ENCODE peak calls at places on chromosomes 13 and 19, in eight cellular contexts. E is heart left ventricle, X is colonic mucosa, V is HCT116, H is thoracic aorta, Z is fibroblast of lung, A is lung, I is IMR-90. M is an unnamed sample.

GRCh38 chr19:48634036-48634342 is 3.2 kb downstream of the DBP start:
- DNase-seq in E (no peak), V (no peak), Z (no peak), H (no peak), X (no peak), I (no peak), A (no peak), M (no peak)

GRCh38 chr13:30196025-30196424 is 111.3 kb downstream of the KATNAL1 start:
- DNase-seq in V (peak), I (peak), Z (peak), E (no peak), A (no peak), X (no peak), H (no peak), M (no peak)

GRCh38 chr13:36530050-36530789 is 97.9 kb downstream of the CCNA1 start:
- DNase-seq in X (no peak), Z (no peak), V (no peak), I (no peak), E (no peak), A (peak), H (no peak), M (no peak)

GRCh38 chr19:12757544-12758274 is 6.1 kb downstream of the BEST2 start:
- DNase-seq in A (peak), I (peak), Z (peak), X (peak), V (peak), E (peak), H (no peak), M (no peak)

GRCh38 chr19:3374369-3375112 is 8.2 kb downstream of the NFIC start:
- DNase-seq in V (no peak), H (no peak), E (peak), Z (peak), A (no peak), I (no peak), X (no peak), M (peak)

GRCh38 chr19:20154636-20155035 is 12.4 kb upstream of the ZNF486 start:
- DNase-seq in A (no peak), V (no peak), H (no peak), E (no peak), I (no peak), X (no peak), Z (no peak), M (no peak)

GRCh38 chr13:50393641-50394040 is 378.4 kb downstream of the KCNRG start:
- DNase-seq in I (peak), A (no peak), H (no peak), E (no peak), Z (no peak), X (no peak), V (no peak), M (no peak)

GRCh38 chr19:56751078-56751489 is 79.5 kb upstream of the ZNF835 start:
- DNase-seq in V (no peak), Z (no peak), H (no peak), X (no peak), I (no peak), A (no peak), E (no peak), M (no peak)

GRCh38 chr19:49766938-49767315 is at the start of gene AP2A1:
- DNase-seq in V (no peak), X (no peak), Z (no peak), I (no peak), E (no peak), H (no peak), A (no peak), M (no peak)

GRCh38 chr13:46265292-46265691 is 53.6 kb downstream of the LRRC63 start:
- DNase-seq in V (no peak), I (no peak), X (no peak), E (no peak), H (no peak), Z (no peak), A (no peak), M (no peak)

GRCh38 chr13:113125506-113126264 is 3.1 kb downstream of the F10 start:
- DNase-seq in I (no peak), A (no peak), V (no peak), H (no peak), X (no peak), E (peak), Z (no peak), M (peak)

GRCh38 chr13:98050041-98050466 is 92.8 kb upstream of the FARP1 start:
- DNase-seq in I (peak), V (no peak), A (no peak), H (no peak), X (no peak), Z (peak), E (no peak), M (no peak)

GRCh38 chr19:57560049-57560491 is 407 bp upstream of the ZNF550 start:
- DNase-seq in Z (peak), I (peak), H (no peak), E (peak), X (no peak), V (no peak), A (no peak), M (peak)

GRCh38 chr13:44622259-44622658 is 46.1 kb upstream of the TSC22D1 start:
- DNase-seq in E (no peak), H (no peak), Z (no peak), X (no peak), I (no peak), V (no peak), A (no peak), M (no peak)

GRCh38 chr13:80684525-80685017 is 343.6 kb upstream of the SPRY2 start:
- DNase-seq in Z (no peak), H (no peak), E (no peak), I (no peak), A (no peak), X (no peak), V (no peak), M (no peak)

GRCh38 chr19:45121827-45122345 is 28.9 kb downstream of the PPP1R37 start:
- DNase-seq in A (no peak), H (no peak), E (no peak), V (no peak), X (no peak), Z (no peak), I (no peak), M (no peak)

GRCh38 chr19:4229179-4229931 is at the start of gene EBI3:
- DNase-seq in E (peak), Z (peak), V (no peak), I (peak), H (no peak), X (no peak), A (no peak), M (no peak)

GRCh38 chr19:1799695-1800342 is 12.3 kb downstream of the ATP8B3 start:
- DNase-seq in X (no peak), I (no peak), E (no peak), A (no peak), V (no peak), H (no peak), Z (no peak), M (no peak)

GRCh38 chr19:15283141-15283885 is 49.0 kb downstream of the BRD4 start:
- DNase-seq in H (peak), X (no peak), I (peak), V (no peak), A (no peak), E (no peak), Z (peak), M (peak)

GRCh38 chr19:5349041-5349440 is 8.4 kb upstream of the PTPRS start:
- DNase-seq in I (no peak), H (no peak), A (no peak), Z (no peak), X (no peak), V (no peak), E (no peak), M (no peak)

GRCh38 chr19:6774821-6775707 is 2.6 kb downstream of the VAV1 start:
- DNase-seq in X (peak), V (no peak), E (no peak), A (no peak), I (no peak), H (no peak), Z (peak), M (no peak)

GRCh38 chr19:12939292-12939606 is 840 bp downstream of the CALR start:
- DNase-seq in A (no peak), E (no peak), V (no peak), X (no peak), Z (peak), H (no peak), I (peak), M (no peak)

GRCh38 chr13:75363371-75363770 is 118.6 kb downstream of the TBC1D4 start:
- DNase-seq in I (no peak), A (no peak), X (no peak), V (no peak), Z (no peak), E (no peak), H (no peak), M (no peak)

GRCh38 chr19:46624958-46625661 is at the start of gene PTGIR:
- DNase-seq in V (no peak), X (peak), E (peak), Z (peak), A (peak), H (peak), I (peak), M (peak)

GRCh38 chr19:38155453-38155852 is 68.6 kb downstream of the DPF1 start:
- DNase-seq in H (no peak), E (no peak), X (no peak), I (peak), V (no peak), Z (peak), A (no peak), M (no peak)

DNA sequence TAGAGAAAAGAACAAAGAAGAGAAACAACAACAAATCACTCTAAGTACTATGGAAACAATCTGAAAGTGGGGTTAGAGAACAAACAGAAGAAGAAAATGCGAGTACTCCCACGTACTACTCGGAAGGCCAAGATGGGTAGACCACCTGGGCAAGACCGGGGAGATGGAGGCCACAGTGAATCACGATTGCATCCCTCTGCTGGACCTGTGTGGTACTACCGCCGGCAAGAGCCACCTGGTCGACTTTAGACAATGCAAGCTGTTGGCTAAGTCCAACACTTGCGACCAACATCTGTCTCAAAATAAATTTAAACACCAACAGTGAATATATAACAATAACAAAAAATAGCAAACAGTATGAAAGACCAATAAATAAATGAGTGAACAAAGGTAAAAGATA is 45.5 kb upstream of the ZNF91 start:
- DNase-seq in I (no peak), Z (no peak), H (no peak), X (no peak), V (no peak), A (no peak), E (no peak), M (no peak)
- TF ChIP-seq CTCF in I (no peak), Z (peak), H (peak), X (no peak), V (peak), A (no peak), E (peak), M (no peak)

GRCh38 chr13:69566104-69566716 is 541.4 kb upstream of the ATXN8OS start:
- DNase-seq in I (no peak), A (no peak), V (no peak), H (no peak), E (no peak), X (no peak), Z (no peak), M (no peak)
- H3K27ac ChIP-seq in I (no peak), A (no peak), V (no peak), H (no peak), E (no peak), X (no peak), Z (no peak), M (no peak)

GRCh38 chr19:55528030-55528801 is 8.7 kb downstream of the SBK2 start:
- DNase-seq in E (no peak), X (no peak), V (no peak), Z (peak), A (no peak), I (peak), H (no peak), M (no peak)
- TF ChIP-seq CTCF in E (no peak), X (no peak), V (no peak), Z (no peak), A (no peak), I (peak), H (no peak), M (no peak)

GRCh38 chr13:110506859-110507566 is 54.5 kb downstream of the RAB20 start:
- DNase-seq in Z (peak), E (peak), I (peak), H (no peak), V (no peak), X (peak), A (peak), M (no peak)
- H3K27ac ChIP-seq in Z (no peak), E (peak), I (no peak), H (peak), V (no peak), X (peak), A (peak), M (peak)

GRCh38 chr19:17332677-17333581 is 1.7 kb downstream of the ANO8 start:
- DNase-seq in H (no peak), I (peak), V (peak), A (no peak), X (no peak), Z (peak), E (no peak), M (no peak)

GRCh38 chr19:17335575-17335974 is 920 bp upstream of the ANO8 start:
- DNase-seq in X (no peak), V (no peak), H (no peak), Z (no peak), I (no peak), A (no peak), E (no peak), M (no peak)

GRCh38 chr19:17332360-17332676 is 2.3 kb downstream of the ANO8 start:
- DNase-seq in E (no peak), V (no peak), A (no peak), I (no peak), H (no peak), X (no peak), Z (no peak), M (no peak)

GRCh38 chr19:17334414-17335409 is at the start of gene ANO8:
- DNase-seq in X (peak), A (peak), I (peak), Z (peak), H (peak), V (peak), E (peak), M (peak)

DNA sequence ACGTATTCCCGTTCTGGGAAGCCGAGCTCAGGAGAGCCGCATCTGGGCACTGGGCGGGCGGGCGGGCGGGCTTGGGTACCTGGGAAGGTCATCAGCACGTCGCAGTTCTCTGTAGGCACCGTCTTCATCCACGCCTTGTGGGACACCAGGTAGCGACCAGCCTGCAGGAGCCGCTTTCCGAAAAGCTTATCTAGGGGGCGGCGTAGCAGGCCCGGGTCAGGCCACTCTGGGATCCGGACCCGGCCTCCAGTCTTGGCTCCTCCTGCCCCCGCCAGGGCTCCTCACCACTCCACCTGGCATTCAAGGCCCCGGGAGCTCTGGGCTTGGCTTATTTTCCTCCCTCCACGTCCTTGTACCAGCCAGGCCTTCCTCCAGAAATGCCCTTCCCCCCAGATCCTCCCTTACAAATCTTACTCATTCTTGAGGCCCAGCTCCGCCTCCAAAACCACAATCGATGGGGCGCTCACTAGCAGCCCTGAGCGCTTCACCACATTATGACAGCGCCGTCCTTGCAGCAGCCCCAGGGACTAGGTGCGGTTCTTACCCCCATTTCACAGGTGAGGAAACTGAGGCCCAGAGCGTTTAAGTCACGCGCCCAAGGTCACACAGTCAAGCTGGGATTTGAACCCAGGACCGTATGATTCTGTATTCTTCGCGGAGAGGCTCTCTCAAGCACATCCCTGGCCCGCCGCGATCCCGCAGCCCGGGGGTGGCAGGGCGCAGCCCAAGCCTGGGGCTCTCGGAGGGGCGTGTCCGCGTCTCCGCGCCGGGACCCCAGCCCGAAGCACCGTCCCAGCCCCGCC is 843 bp downstream of the ANO8 start:
- DNase-seq in H (no peak), X (no peak), E (no peak), I (peak), V (peak), A (peak), Z (peak), M (no peak)
- TF ChIP-seq CTCF in H (no peak), X (no peak), E (no peak), I (no peak), V (no peak), A (no peak), Z (no peak), M (no peak)

GRCh38 chr13:94816256-94816655 is 103.9 kb upstream of the SOX21 start:
- DNase-seq in A (no peak), H (no peak), I (no peak), Z (no peak), V (no peak), X (no peak), E (no peak), M (no peak)

GRCh38 chr13:94811753-94812152 is 99.4 kb upstream of the SOX21 start:
- DNase-seq in V (no peak), I (no peak), H (no peak), Z (no peak), A (no peak), X (no peak), E (no peak), M (no peak)

DNA sequence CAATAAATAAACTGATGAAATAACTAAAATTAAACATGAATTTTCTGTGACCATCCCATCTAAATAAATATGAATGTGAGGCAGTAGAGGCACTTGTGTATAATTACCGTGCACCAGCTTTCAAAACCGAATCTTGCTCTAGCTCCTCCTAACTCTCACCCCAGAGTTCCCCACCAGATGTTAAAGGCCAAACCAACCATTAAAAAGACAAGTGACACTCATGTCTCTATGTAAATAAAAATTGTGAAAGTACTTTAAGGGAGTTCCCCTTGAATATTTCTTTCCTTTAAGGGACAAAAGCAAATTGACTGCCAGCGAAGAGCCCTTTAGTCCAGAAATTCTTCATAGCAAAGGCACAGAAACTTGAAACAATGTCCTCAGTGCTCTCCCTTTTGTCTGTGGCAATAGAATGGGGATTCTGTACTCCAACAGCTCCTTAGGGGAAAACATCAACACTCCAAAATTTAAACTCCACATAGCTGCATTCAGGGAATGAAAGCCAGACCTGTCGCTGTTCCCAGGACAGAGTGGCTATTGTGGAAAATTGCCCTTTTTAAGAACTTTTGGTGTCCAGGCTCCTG is 101.7 kb upstream of the SOX21 start:
- DNase-seq in H (no peak), I (no peak), E (no peak), X (no peak), Z (no peak), V (no peak), A (no peak), M (no peak)
- H3K27ac ChIP-seq in H (no peak), I (no peak), E (no peak), X (no peak), Z (no peak), V (no peak), A (no peak), M (no peak)

DNA sequence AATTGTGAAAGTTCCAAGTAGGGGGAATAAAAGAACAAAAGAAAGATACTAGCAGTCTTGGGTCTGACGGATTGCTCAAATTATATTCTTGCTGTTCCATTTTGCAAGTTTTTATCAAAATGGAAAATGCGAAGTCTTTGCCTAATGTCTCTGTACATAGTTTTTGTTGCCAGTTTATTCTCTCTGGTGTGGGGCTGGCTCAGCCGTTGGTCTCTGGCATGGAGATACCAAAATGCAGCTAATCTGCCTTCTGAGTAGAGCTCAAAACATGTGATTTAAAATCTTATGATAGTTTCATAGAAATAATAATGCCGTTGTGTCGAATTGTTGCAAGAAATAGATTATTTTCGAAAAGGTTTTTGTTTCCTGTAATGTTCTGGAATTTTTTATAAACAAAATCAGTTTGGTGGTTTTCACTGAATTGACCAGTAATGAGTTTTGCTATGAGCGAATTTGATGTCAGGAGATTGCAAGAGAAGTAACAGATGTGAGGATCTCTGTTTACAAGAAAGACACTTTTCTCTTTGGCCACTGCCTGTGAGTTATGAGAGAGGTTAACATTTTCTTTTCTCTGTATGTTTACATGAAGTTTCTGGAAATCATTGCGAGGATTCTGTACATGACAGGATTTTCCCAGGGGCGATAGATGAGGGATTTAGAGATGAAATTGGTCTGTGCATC is 147.0 kb downstream of the DCT start:
- DNase-seq in Z (peak), V (no peak), H (no peak), X (no peak), A (no peak), I (peak), E (no peak), M (no peak)
- TF ChIP-seq CTCF in Z (no peak), V (no peak), H (no peak), X (no peak), A (no peak), I (no peak), E (no peak), M (no peak)

GRCh38 chr13:32252812-32253440 is 62.2 kb downstream of the ZAR1L start:
- DNase-seq in X (no peak), H (no peak), A (no peak), Z (no peak), V (no peak), I (no peak), E (no peak), M (no peak)
- H3K27ac ChIP-seq in X (no peak), H (peak), A (peak), Z (no peak), V (no peak), I (no peak), E (peak), M (peak)